ENCODE peak calls at places on chromosomes 7 and 10, in ten cellular contexts. Q is amygdala, D is HT-29, R is NCI-H2081, A is HTR-8/SVneo, M is NCI-H1105, B is NCI-H524, K is WTC11, T is tibial artery, G is HuH-7.5. L is an unnamed sample.

GRCh38 chr7:36526720-36527548 is 137.3 kb downstream of the ANLN start:
- DNase-seq in Q (no peak), G (no peak), K (no peak), M (peak; percentile 18), B (no peak), R (no peak), A (peak; percentile 73), D (peak; percentile 30), T (no peak), L (peak; percentile 73)

GRCh38 chr7:7989133-7989984 is 20.8 kb downstream of the GLCCI1 start:
- DNase-seq in G (no peak), Q (no peak), D (no peak), A (no peak), R (no peak), M (no peak), B (no peak), K (no peak), T (no peak), L (no peak)

GRCh38 chr7:7639847-7640220 is 718 bp upstream of the UMAD1 start:
- DNase-seq in K (no peak), M (no peak), R (peak; percentile 51), B (no peak), T (no peak), G (no peak), Q (no peak), A (no peak), D (peak; percentile 57), L (no peak)

GRCh38 chr7:123718773-123719480 is 29.9 kb downstream of the WASL start:
- DNase-seq in B (no peak), Q (no peak), R (no peak), M (no peak), G (no peak), D (no peak), T (no peak), A (no peak), K (no peak), L (no peak)

GRCh38 chr7:1842321-1843221 is 172.5 kb downstream of the ELFN1 start:
- DNase-seq in R (no peak), A (no peak), Q (no peak), M (no peak), K (peak; percentile 30), T (no peak), D (no peak), B (peak; percentile 68), G (no peak), L (peak; percentile 55)

GRCh38 chr10:50805981-50806622 is 66.4 kb downstream of the ASAH2B start:
- DNase-seq in K (no peak), M (no peak), Q (no peak), B (no peak), R (no peak), G (no peak), D (no peak), T (no peak), A (no peak), L (no peak)

GRCh38 chr7:132723506-132724081 is 147.3 kb upstream of the PLXNA4 start:
- DNase-seq in M (no peak), K (no peak), A (no peak), T (no peak), B (no peak), Q (no peak), D (no peak), R (no peak), G (no peak), L (no peak)

GRCh38 chr7:134514106-134514505 is 13.3 kb upstream of the AKR1B10 start:
- DNase-seq in K (no peak), D (no peak), T (no peak), R (no peak), A (no peak), G (no peak), B (no peak), Q (no peak), M (no peak), L (no peak)

GRCh38 chr10:117306674-117307073 is 65.8 kb downstream of the SLC18A2 start:
- DNase-seq in D (no peak), A (no peak), K (no peak), R (no peak), M (no peak), Q (no peak), B (no peak), G (no peak), T (no peak), L (no peak)

GRCh38 chr7:95871078-95871848 is 98.9 kb downstream of the DYNC1I1 start:
- DNase-seq in K (peak; percentile 38), M (peak; percentile 62), R (peak; percentile 80), A (peak; percentile 22), B (peak; percentile 21), D (peak; percentile 79), T (peak; percentile 24), G (peak; percentile 25), Q (peak; percentile 0), L (peak; percentile 60)

GRCh38 chr7:157769016-157769869 is 432.4 kb downstream of the DNAJB6 start:
- DNase-seq in A (no peak), G (no peak), T (no peak), D (no peak), B (no peak), K (no peak), Q (no peak), R (peak; percentile 72), M (peak; percentile 27), L (no peak)

GRCh38 chr10:89337493-89337892 is 9.7 kb downstream of the IFIT3 start:
- DNase-seq in Q (no peak), T (no peak), R (no peak), B (no peak), K (no peak), G (no peak), A (peak; percentile 31), M (no peak), D (no peak), L (peak; percentile 76)

GRCh38 chr10:119783665-119784027 is 57.8 kb downstream of the INPP5F start:
- DNase-seq in Q (no peak), R (no peak), B (no peak), D (no peak), K (no peak), A (no peak), G (no peak), M (no peak), T (no peak), L (no peak)

GRCh38 chr10:131221632-131222277 is 89.8 kb downstream of the TCERG1L start:
- DNase-seq in K (no peak), R (no peak), G (no peak), T (no peak), M (no peak), A (no peak), Q (no peak), D (no peak), B (no peak), L (no peak)

GRCh38 chr7:26334171-26334570 is 42.5 kb downstream of the SNX10 start:
- DNase-seq in A (no peak), T (no peak), K (no peak), Q (no peak), G (no peak), D (no peak), B (no peak), R (no peak), M (no peak), L (no peak)

GRCh38 chr10:16779375-16779774 is 37.8 kb downstream of the RSU1 start:
- DNase-seq in Q (no peak), K (no peak), A (no peak), G (no peak), B (no peak), M (no peak), D (no peak), R (no peak), T (no peak), L (no peak)

GRCh38 chr10:22611425-22612111 is 102.8 kb downstream of the PIP4K2A start:
- DNase-seq in R (no peak), D (no peak), G (no peak), A (no peak), T (no peak), B (no peak), K (no peak), Q (no peak), M (no peak), L (no peak)

GRCh38 chr7:30795161-30795943 is 24.1 kb downstream of the MINDY4 start:
- DNase-seq in Q (no peak), T (no peak), D (peak; percentile 52), B (no peak), M (no peak), K (no peak), G (no peak), A (no peak), R (no peak), L (peak; percentile 89)

GRCh38 chr10:43595739-43596298 is 10.4 kb upstream of the ZNF485 start:
- DNase-seq in M (no peak), Q (no peak), T (no peak), D (no peak), K (no peak), G (no peak), B (no peak), A (no peak), R (no peak), L (no peak)

L was measured in islet precursor cell.